ENCODE peak calls at places on chromosomes 13 and 19, in five cellular contexts. One of them, this sample, is unnamed.

GRCh38 chr13:91017031-91017668 is 330.3 kb upstream of the MIR17HG start:
- DNase-seq in breast epithelium: no peak
- DNase-seq in right atrium auricular region: no peak
- DNase-seq in uterus: no peak
- DNase-seq in HCT116: peak
- DNase-seq in this sample: no peak

GRCh38 chr13:66264976-66265375 is 965.2 kb downstream of the PCDH9 start:
- DNase-seq in uterus: no peak
- DNase-seq in HCT116: no peak
- DNase-seq in right atrium auricular region: no peak
- DNase-seq in breast epithelium: no peak
- DNase-seq in this sample: no peak

GRCh38 chr19:19434483-19435045 is 29.1 kb downstream of the GATAD2A start:
- DNase-seq in uterus: peak
- DNase-seq in HCT116: no peak
- DNase-seq in breast epithelium: no peak
- DNase-seq in right atrium auricular region: peak
- DNase-seq in this sample: no peak

GRCh38 chr13:30156826-30157615 is 150.3 kb downstream of the KATNAL1 start:
- DNase-seq in breast epithelium: no peak
- DNase-seq in HCT116: no peak
- DNase-seq in right atrium auricular region: no peak
- DNase-seq in uterus: no peak
- DNase-seq in this sample: no peak

GRCh38 chr13:67238277-67238859 is 8.2 kb upstream of the PCDH9 start:
- DNase-seq in breast epithelium: no peak
- DNase-seq in uterus: no peak
- DNase-seq in right atrium auricular region: no peak
- DNase-seq in HCT116: peak
- DNase-seq in this sample: no peak

GRCh38 chr19:4328243-4328990 is 10.2 kb downstream of the STAP2 start:
- DNase-seq in right atrium auricular region: peak
- DNase-seq in HCT116: peak
- DNase-seq in breast epithelium: peak
- DNase-seq in uterus: peak
- DNase-seq in this sample: peak

GRCh38 chr19:35048911-35049411 is 7.4 kb downstream of the HPN start:
- DNase-seq in right atrium auricular region: no peak
- DNase-seq in breast epithelium: no peak
- DNase-seq in HCT116: no peak
- DNase-seq in uterus: no peak
- DNase-seq in this sample: no peak

GRCh38 chr13:84296386-84296785 is 414.1 kb upstream of the SLITRK1 start:
- DNase-seq in breast epithelium: no peak
- DNase-seq in right atrium auricular region: no peak
- DNase-seq in uterus: no peak
- DNase-seq in HCT116: no peak
- DNase-seq in this sample: no peak

GRCh38 chr19:47157455-47158321 is 27.1 kb downstream of the SAE1 start:
- DNase-seq in uterus: peak
- DNase-seq in HCT116: no peak
- DNase-seq in breast epithelium: no peak
- DNase-seq in right atrium auricular region: peak
- DNase-seq in this sample: no peak

GRCh38 chr19:44796701-44797115 is 12.2 kb upstream of the BCAM start:
- DNase-seq in right atrium auricular region: no peak
- DNase-seq in uterus: no peak
- DNase-seq in HCT116: no peak
- DNase-seq in breast epithelium: peak
- DNase-seq in this sample: peak

GRCh38 chr13:41622545-41623429 is 165.4 kb downstream of the RGCC start:
- DNase-seq in HCT116: no peak
- DNase-seq in uterus: peak
- DNase-seq in breast epithelium: no peak
- DNase-seq in right atrium auricular region: no peak
- DNase-seq in this sample: no peak

GRCh38 chr13:38421590-38422560 is 72.2 kb downstream of the UFM1 start:
- DNase-seq in uterus: no peak
- DNase-seq in HCT116: no peak
- DNase-seq in breast epithelium: no peak
- DNase-seq in right atrium auricular region: no peak
- DNase-seq in this sample: no peak

GRCh38 chr19:8388612-8388958 is 1.6 kb upstream of the RAB11B start:
- DNase-seq in breast epithelium: no peak
- DNase-seq in HCT116: no peak
- DNase-seq in right atrium auricular region: no peak
- DNase-seq in uterus: no peak
- DNase-seq in this sample: no peak

GRCh38 chr19:719636-720377 is 11.1 kb downstream of the PALM start:
- DNase-seq in right atrium auricular region: no peak
- DNase-seq in HCT116: no peak
- DNase-seq in breast epithelium: no peak
- DNase-seq in uterus: no peak
- DNase-seq in this sample: peak

GRCh38 chr13:93146584-93147292 is 79.9 kb upstream of the GPC6 start:
- DNase-seq in uterus: no peak
- DNase-seq in right atrium auricular region: no peak
- DNase-seq in breast epithelium: no peak
- DNase-seq in HCT116: no peak
- DNase-seq in this sample: no peak

GRCh38 chr19:7507884-7508283 is 8.0 kb upstream of the ZNF358 start:
- DNase-seq in breast epithelium: no peak
- DNase-seq in uterus: no peak
- DNase-seq in HCT116: peak
- DNase-seq in right atrium auricular region: peak
- DNase-seq in this sample: peak

GRCh38 chr13:110511509-110512181 is 49.9 kb downstream of the RAB20 start:
- DNase-seq in uterus: no peak
- DNase-seq in right atrium auricular region: no peak
- DNase-seq in breast epithelium: no peak
- DNase-seq in HCT116: no peak
- DNase-seq in this sample: peak

GRCh38 chr19:45492627-45493470 is 4.0 kb downstream of the RTN2 start:
- DNase-seq in HCT116: peak
- DNase-seq in right atrium auricular region: no peak
- DNase-seq in uterus: no peak
- DNase-seq in breast epithelium: no peak
- DNase-seq in this sample: no peak

GRCh38 chr13:40508112-40508511 is 158.3 kb downstream of the FOXO1 start:
- DNase-seq in breast epithelium: no peak
- DNase-seq in HCT116: no peak
- DNase-seq in uterus: no peak
- DNase-seq in right atrium auricular region: no peak
- DNase-seq in this sample: no peak

GRCh38 chr13:24161980-24162517 is 1.5 kb downstream of the SPATA13 start:
- DNase-seq in right atrium auricular region: no peak
- DNase-seq in HCT116: no peak
- DNase-seq in uterus: no peak
- DNase-seq in breast epithelium: peak
- DNase-seq in this sample: no peak

GRCh38 chr13:89514534-89515312 is 1832.8 kb upstream of the MIR17HG start:
- DNase-seq in uterus: no peak
- DNase-seq in HCT116: no peak
- DNase-seq in right atrium auricular region: no peak
- DNase-seq in breast epithelium: no peak
- DNase-seq in this sample: no peak

GRCh38 chr19:10508707-10509106 is 5.6 kb upstream of the KEAP1 start:
- DNase-seq in right atrium auricular region: no peak
- DNase-seq in uterus: no peak
- DNase-seq in breast epithelium: no peak
- DNase-seq in HCT116: no peak
- DNase-seq in this sample: no peak

GRCh38 chr19:42452590-42452989 is 9.8 kb upstream of the CXCL17 start:
- DNase-seq in uterus: no peak
- DNase-seq in right atrium auricular region: no peak
- DNase-seq in breast epithelium: no peak
- DNase-seq in HCT116: no peak
- DNase-seq in this sample: no peak

GRCh38 chr19:6489278-6490061 is 7.9 kb upstream of the DENND1C start:
- DNase-seq in right atrium auricular region: no peak
- DNase-seq in breast epithelium: no peak
- DNase-seq in uterus: no peak
- DNase-seq in HCT116: no peak
- DNase-seq in this sample: no peak

GRCh38 chr19:51259348-51260245 is 8.7 kb downstream of the SIGLECL1 start:
- DNase-seq in HCT116: peak
- DNase-seq in right atrium auricular region: no peak
- DNase-seq in breast epithelium: no peak
- DNase-seq in uterus: no peak
- DNase-seq in this sample: no peak
- TF ChIP-seq CTCF in HCT116: peak
- TF ChIP-seq CTCF in right atrium auricular region: peak
- TF ChIP-seq CTCF in breast epithelium: peak
- TF ChIP-seq CTCF in uterus: no peak
- TF ChIP-seq CTCF in this sample: peak

GRCh38 chr19:15195987-15196682 is 4.7 kb downstream of the NOTCH3 start:
- DNase-seq in breast epithelium: peak
- DNase-seq in right atrium auricular region: no peak
- DNase-seq in HCT116: peak
- DNase-seq in uterus: no peak
- DNase-seq in this sample: peak
- H3K4me3 ChIP-seq in breast epithelium: peak
- H3K4me3 ChIP-seq in right atrium auricular region: peak
- H3K4me3 ChIP-seq in HCT116: peak
- H3K4me3 ChIP-seq in uterus: peak
- H3K4me3 ChIP-seq in this sample: no peak

DNA sequence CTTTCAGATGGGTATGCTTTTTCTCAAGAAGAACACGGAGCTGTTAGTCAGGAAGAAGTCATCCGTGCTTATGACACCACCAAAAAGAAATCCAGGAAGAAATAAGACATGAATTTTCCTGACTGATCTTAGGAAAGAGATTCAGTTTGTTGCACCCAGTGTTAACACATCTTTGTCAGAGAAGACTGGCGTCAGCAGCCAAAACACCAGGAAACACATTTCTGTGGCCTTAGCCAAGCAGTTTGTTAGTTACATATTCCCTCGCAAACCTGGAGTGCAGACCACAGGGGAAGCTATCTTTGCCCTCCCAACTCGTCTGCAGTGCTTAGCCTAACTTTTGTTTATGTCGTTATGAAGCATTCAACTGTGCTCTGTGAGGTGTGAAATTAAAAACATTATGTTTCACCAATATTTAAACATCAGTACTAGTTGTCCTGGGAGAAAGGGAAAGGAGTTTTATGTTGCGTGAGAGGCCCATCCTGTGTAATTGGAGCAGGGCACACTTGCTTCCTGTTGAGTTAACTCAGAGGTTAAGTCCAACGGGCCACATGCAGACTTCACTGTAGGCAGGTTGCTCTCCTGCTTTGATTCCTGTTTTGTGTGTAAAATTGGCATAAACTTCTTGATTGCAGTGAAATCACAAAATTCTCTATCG is 31.8 kb downstream of the SHISA2 start:
- DNase-seq in uterus: no peak
- DNase-seq in HCT116: no peak
- DNase-seq in breast epithelium: no peak
- DNase-seq in right atrium auricular region: no peak
- DNase-seq in this sample: no peak
- H3K27ac ChIP-seq in uterus: no peak
- H3K27ac ChIP-seq in HCT116: no peak
- H3K27ac ChIP-seq in breast epithelium: no peak
- H3K27ac ChIP-seq in right atrium auricular region: no peak
- H3K27ac ChIP-seq in this sample: peak

GRCh38 chr13:50909605-50910482 is at the start of gene RNASEH2B:
- DNase-seq in uterus: peak
- DNase-seq in right atrium auricular region: peak
- DNase-seq in HCT116: peak
- DNase-seq in breast epithelium: peak
- DNase-seq in this sample: peak

GRCh38 chr13:50908371-50908770 is 1.2 kb upstream of the RNASEH2B start:
- DNase-seq in right atrium auricular region: no peak
- DNase-seq in breast epithelium: no peak
- DNase-seq in HCT116: no peak
- DNase-seq in uterus: no peak
- DNase-seq in this sample: no peak

GRCh38 chr13:50905256-50905655 is 4.3 kb upstream of the RNASEH2B start:
- DNase-seq in breast epithelium: no peak
- DNase-seq in right atrium auricular region: no peak
- DNase-seq in uterus: no peak
- DNase-seq in HCT116: no peak
- DNase-seq in this sample: no peak

GRCh38 chr13:50910483-50910805 is 853 bp downstream of the RNASEH2B start:
- DNase-seq in HCT116: peak
- DNase-seq in right atrium auricular region: no peak
- DNase-seq in uterus: no peak
- DNase-seq in breast epithelium: peak
- DNase-seq in this sample: no peak

GRCh38 chr13:50907781-50908180 is 1.8 kb upstream of the RNASEH2B start:
- DNase-seq in HCT116: no peak
- DNase-seq in breast epithelium: no peak
- DNase-seq in right atrium auricular region: no peak
- DNase-seq in uterus: no peak
- DNase-seq in this sample: no peak
- TF ChIP-seq CTCF in HCT116: no peak
- TF ChIP-seq CTCF in breast epithelium: no peak
- TF ChIP-seq CTCF in right atrium auricular region: no peak
- TF ChIP-seq CTCF in uterus: no peak
- TF ChIP-seq CTCF in this sample: no peak